ENCODE peak calls at places on chromosomes 13 and 19, in ten cellular contexts. One of them, this sample, is unnamed.

GRCh38 chr19:54203151-54203611 is 2.5 kb downstream of the RPS9 start:
- DNase-seq in T-helper 2 cell: no peak
- DNase-seq in C1 segment of cervical spinal cord: no peak
- DNase-seq in stimulated activated CD8-positive, alpha-beta memory T cell treated with anti-CD3 and anti-CD28 coated beads, Interleukin-7, amount 100 ng/mL, for 48 hours: no peak
- DNase-seq in mucosa of gallbladder: peak; percentile 53
- DNase-seq in EL: no peak
- DNase-seq in tibial nerve: no peak
- DNase-seq in colonic mucosa: peak; percentile 61
- DNase-seq in activated T-cell treated with anti-CD3 and anti-CD28 coated beads, Interleukin-2, amount 50 U/mL, for 48 hours: no peak
- DNase-seq in iPS DF 19.7: no peak
- DNase-seq in this sample: no peak

GRCh38 chr19:38843175-38843758 is 6.5 kb downstream of the HNRNPL start:
- DNase-seq in C1 segment of cervical spinal cord: no peak
- DNase-seq in iPS DF 19.7: no peak
- DNase-seq in colonic mucosa: no peak
- DNase-seq in mucosa of gallbladder: no peak
- DNase-seq in tibial nerve: no peak
- DNase-seq in activated T-cell treated with anti-CD3 and anti-CD28 coated beads, Interleukin-2, amount 50 U/mL, for 48 hours: no peak
- DNase-seq in EL: no peak
- DNase-seq in stimulated activated CD8-positive, alpha-beta memory T cell treated with anti-CD3 and anti-CD28 coated beads, Interleukin-7, amount 100 ng/mL, for 48 hours: no peak
- DNase-seq in T-helper 2 cell: no peak
- DNase-seq in this sample: no peak

GRCh38 chr19:51546107-51546649 is 14.7 kb upstream of the SIGLEC6 start:
- DNase-seq in activated T-cell treated with anti-CD3 and anti-CD28 coated beads, Interleukin-2, amount 50 U/mL, for 48 hours: no peak
- DNase-seq in mucosa of gallbladder: no peak
- DNase-seq in stimulated activated CD8-positive, alpha-beta memory T cell treated with anti-CD3 and anti-CD28 coated beads, Interleukin-7, amount 100 ng/mL, for 48 hours: no peak
- DNase-seq in C1 segment of cervical spinal cord: no peak
- DNase-seq in EL: no peak
- DNase-seq in tibial nerve: no peak
- DNase-seq in iPS DF 19.7: no peak
- DNase-seq in T-helper 2 cell: no peak
- DNase-seq in colonic mucosa: no peak
- DNase-seq in this sample: no peak

GRCh38 chr19:6073858-6074708 is 36.2 kb downstream of the RFX2 start:
- DNase-seq in tibial nerve: no peak
- DNase-seq in iPS DF 19.7: no peak
- DNase-seq in activated T-cell treated with anti-CD3 and anti-CD28 coated beads, Interleukin-2, amount 50 U/mL, for 48 hours: peak; percentile 4
- DNase-seq in EL: no peak
- DNase-seq in mucosa of gallbladder: no peak
- DNase-seq in stimulated activated CD8-positive, alpha-beta memory T cell treated with anti-CD3 and anti-CD28 coated beads, Interleukin-7, amount 100 ng/mL, for 48 hours: no peak
- DNase-seq in colonic mucosa: peak; percentile 17
- DNase-seq in T-helper 2 cell: no peak
- DNase-seq in C1 segment of cervical spinal cord: no peak
- DNase-seq in this sample: no peak

GRCh38 chr19:47623921-47624391 is 15.0 kb downstream of the BICRA start:
- DNase-seq in colonic mucosa: no peak
- DNase-seq in activated T-cell treated with anti-CD3 and anti-CD28 coated beads, Interleukin-2, amount 50 U/mL, for 48 hours: no peak
- DNase-seq in T-helper 2 cell: no peak
- DNase-seq in iPS DF 19.7: no peak
- DNase-seq in EL: no peak
- DNase-seq in tibial nerve: no peak
- DNase-seq in C1 segment of cervical spinal cord: no peak
- DNase-seq in mucosa of gallbladder: no peak
- DNase-seq in stimulated activated CD8-positive, alpha-beta memory T cell treated with anti-CD3 and anti-CD28 coated beads, Interleukin-7, amount 100 ng/mL, for 48 hours: no peak
- DNase-seq in this sample: no peak

GRCh38 chr19:11480927-11481776 is at the start of gene ELAVL3:
- DNase-seq in T-helper 2 cell: no peak
- DNase-seq in C1 segment of cervical spinal cord: peak; percentile 12
- DNase-seq in iPS DF 19.7: no peak
- DNase-seq in stimulated activated CD8-positive, alpha-beta memory T cell treated with anti-CD3 and anti-CD28 coated beads, Interleukin-7, amount 100 ng/mL, for 48 hours: no peak
- DNase-seq in colonic mucosa: no peak
- DNase-seq in mucosa of gallbladder: no peak
- DNase-seq in tibial nerve: no peak
- DNase-seq in activated T-cell treated with anti-CD3 and anti-CD28 coated beads, Interleukin-2, amount 50 U/mL, for 48 hours: peak; percentile 35
- DNase-seq in EL: no peak
- DNase-seq in this sample: peak; percentile 42

GRCh38 chr19:14941189-14941588 is at the start of gene OR7C2:
- DNase-seq in iPS DF 19.7: no peak
- DNase-seq in T-helper 2 cell: no peak
- DNase-seq in mucosa of gallbladder: no peak
- DNase-seq in C1 segment of cervical spinal cord: no peak
- DNase-seq in colonic mucosa: no peak
- DNase-seq in tibial nerve: no peak
- DNase-seq in EL: no peak
- DNase-seq in activated T-cell treated with anti-CD3 and anti-CD28 coated beads, Interleukin-2, amount 50 U/mL, for 48 hours: no peak
- DNase-seq in stimulated activated CD8-positive, alpha-beta memory T cell treated with anti-CD3 and anti-CD28 coated beads, Interleukin-7, amount 100 ng/mL, for 48 hours: no peak
- DNase-seq in this sample: no peak

GRCh38 chr19:19342086-19343015 is 21.7 kb downstream of the MAU2 start:
- DNase-seq in C1 segment of cervical spinal cord: no peak
- DNase-seq in stimulated activated CD8-positive, alpha-beta memory T cell treated with anti-CD3 and anti-CD28 coated beads, Interleukin-7, amount 100 ng/mL, for 48 hours: no peak
- DNase-seq in tibial nerve: no peak
- DNase-seq in activated T-cell treated with anti-CD3 and anti-CD28 coated beads, Interleukin-2, amount 50 U/mL, for 48 hours: no peak
- DNase-seq in iPS DF 19.7: no peak
- DNase-seq in EL: peak; percentile 46
- DNase-seq in mucosa of gallbladder: peak; percentile 51
- DNase-seq in T-helper 2 cell: no peak
- DNase-seq in colonic mucosa: peak; percentile 68
- DNase-seq in this sample: peak; percentile 72

GRCh38 chr13:33016414-33017409 is at the start of gene KL:
- DNase-seq in EL: peak; percentile 13
- DNase-seq in T-helper 2 cell: peak; percentile 51
- DNase-seq in activated T-cell treated with anti-CD3 and anti-CD28 coated beads, Interleukin-2, amount 50 U/mL, for 48 hours: peak; percentile 45
- DNase-seq in C1 segment of cervical spinal cord: no peak
- DNase-seq in tibial nerve: peak; percentile 22
- DNase-seq in iPS DF 19.7: no peak
- DNase-seq in colonic mucosa: peak; percentile 23
- DNase-seq in mucosa of gallbladder: no peak
- DNase-seq in stimulated activated CD8-positive, alpha-beta memory T cell treated with anti-CD3 and anti-CD28 coated beads, Interleukin-7, amount 100 ng/mL, for 48 hours: no peak
- DNase-seq in this sample: peak; percentile 63

GRCh38 chr19:6693056-6693471 is 23.1 kb upstream of the TNFSF14 start:
- DNase-seq in EL: no peak
- DNase-seq in T-helper 2 cell: no peak
- DNase-seq in iPS DF 19.7: no peak
- DNase-seq in tibial nerve: no peak
- DNase-seq in C1 segment of cervical spinal cord: no peak
- DNase-seq in activated T-cell treated with anti-CD3 and anti-CD28 coated beads, Interleukin-2, amount 50 U/mL, for 48 hours: no peak
- DNase-seq in mucosa of gallbladder: no peak
- DNase-seq in colonic mucosa: no peak
- DNase-seq in stimulated activated CD8-positive, alpha-beta memory T cell treated with anti-CD3 and anti-CD28 coated beads, Interleukin-7, amount 100 ng/mL, for 48 hours: no peak
- DNase-seq in this sample: no peak

GRCh38 chr13:29513981-29514719 is 81.3 kb downstream of the SLC7A1 start:
- DNase-seq in stimulated activated CD8-positive, alpha-beta memory T cell treated with anti-CD3 and anti-CD28 coated beads, Interleukin-7, amount 100 ng/mL, for 48 hours: no peak
- DNase-seq in activated T-cell treated with anti-CD3 and anti-CD28 coated beads, Interleukin-2, amount 50 U/mL, for 48 hours: no peak
- DNase-seq in tibial nerve: no peak
- DNase-seq in mucosa of gallbladder: no peak
- DNase-seq in iPS DF 19.7: no peak
- DNase-seq in colonic mucosa: no peak
- DNase-seq in EL: no peak
- DNase-seq in C1 segment of cervical spinal cord: no peak
- DNase-seq in T-helper 2 cell: no peak
- DNase-seq in this sample: no peak

GRCh38 chr19:35202722-35203674 is 25.5 kb downstream of the FAM187B start:
- DNase-seq in C1 segment of cervical spinal cord: no peak
- DNase-seq in colonic mucosa: no peak
- DNase-seq in activated T-cell treated with anti-CD3 and anti-CD28 coated beads, Interleukin-2, amount 50 U/mL, for 48 hours: no peak
- DNase-seq in T-helper 2 cell: no peak
- DNase-seq in iPS DF 19.7: peak; percentile 98
- DNase-seq in tibial nerve: no peak
- DNase-seq in mucosa of gallbladder: no peak
- DNase-seq in stimulated activated CD8-positive, alpha-beta memory T cell treated with anti-CD3 and anti-CD28 coated beads, Interleukin-7, amount 100 ng/mL, for 48 hours: no peak
- DNase-seq in EL: no peak
- DNase-seq in this sample: no peak

GRCh38 chr13:38361551-38362262 is 12.1 kb downstream of the UFM1 start:
- DNase-seq in C1 segment of cervical spinal cord: no peak
- DNase-seq in T-helper 2 cell: no peak
- DNase-seq in mucosa of gallbladder: no peak
- DNase-seq in colonic mucosa: no peak
- DNase-seq in tibial nerve: no peak
- DNase-seq in activated T-cell treated with anti-CD3 and anti-CD28 coated beads, Interleukin-2, amount 50 U/mL, for 48 hours: no peak
- DNase-seq in EL: no peak
- DNase-seq in stimulated activated CD8-positive, alpha-beta memory T cell treated with anti-CD3 and anti-CD28 coated beads, Interleukin-7, amount 100 ng/mL, for 48 hours: no peak
- DNase-seq in iPS DF 19.7: no peak
- DNase-seq in this sample: no peak

GRCh38 chr19:1632462-1633268 is 19.8 kb downstream of the TCF3 start:
- DNase-seq in mucosa of gallbladder: no peak
- DNase-seq in tibial nerve: no peak
- DNase-seq in iPS DF 19.7: no peak
- DNase-seq in stimulated activated CD8-positive, alpha-beta memory T cell treated with anti-CD3 and anti-CD28 coated beads, Interleukin-7, amount 100 ng/mL, for 48 hours: no peak
- DNase-seq in C1 segment of cervical spinal cord: no peak
- DNase-seq in EL: no peak
- DNase-seq in colonic mucosa: peak; percentile 88
- DNase-seq in activated T-cell treated with anti-CD3 and anti-CD28 coated beads, Interleukin-2, amount 50 U/mL, for 48 hours: no peak
- DNase-seq in T-helper 2 cell: no peak
- DNase-seq in this sample: no peak

GRCh38 chr13:30224732-30225131 is 82.6 kb downstream of the KATNAL1 start:
- DNase-seq in colonic mucosa: no peak
- DNase-seq in mucosa of gallbladder: no peak
- DNase-seq in activated T-cell treated with anti-CD3 and anti-CD28 coated beads, Interleukin-2, amount 50 U/mL, for 48 hours: no peak
- DNase-seq in iPS DF 19.7: no peak
- DNase-seq in stimulated activated CD8-positive, alpha-beta memory T cell treated with anti-CD3 and anti-CD28 coated beads, Interleukin-7, amount 100 ng/mL, for 48 hours: no peak
- DNase-seq in tibial nerve: no peak
- DNase-seq in T-helper 2 cell: no peak
- DNase-seq in C1 segment of cervical spinal cord: no peak
- DNase-seq in EL: peak; percentile 54
- DNase-seq in this sample: no peak

GRCh38 chr19:1847684-1848398 is 442 bp downstream of the REXO1 start:
- DNase-seq in stimulated activated CD8-positive, alpha-beta memory T cell treated with anti-CD3 and anti-CD28 coated beads, Interleukin-7, amount 100 ng/mL, for 48 hours: no peak
- DNase-seq in T-helper 2 cell: peak; percentile 30
- DNase-seq in mucosa of gallbladder: no peak
- DNase-seq in C1 segment of cervical spinal cord: no peak
- DNase-seq in EL: peak; percentile 54
- DNase-seq in iPS DF 19.7: no peak
- DNase-seq in tibial nerve: no peak
- DNase-seq in colonic mucosa: peak; percentile 63
- DNase-seq in activated T-cell treated with anti-CD3 and anti-CD28 coated beads, Interleukin-2, amount 50 U/mL, for 48 hours: peak; percentile 60
- DNase-seq in this sample: no peak

GRCh38 chr19:19059837-19060611 is 3.8 kb upstream of the SLC25A42 start:
- DNase-seq in C1 segment of cervical spinal cord: no peak
- DNase-seq in mucosa of gallbladder: no peak
- DNase-seq in colonic mucosa: no peak
- DNase-seq in tibial nerve: no peak
- DNase-seq in EL: no peak
- DNase-seq in iPS DF 19.7: no peak
- DNase-seq in T-helper 2 cell: no peak
- DNase-seq in stimulated activated CD8-positive, alpha-beta memory T cell treated with anti-CD3 and anti-CD28 coated beads, Interleukin-7, amount 100 ng/mL, for 48 hours: no peak
- DNase-seq in activated T-cell treated with anti-CD3 and anti-CD28 coated beads, Interleukin-2, amount 50 U/mL, for 48 hours: no peak
- DNase-seq in this sample: no peak

GRCh38 chr19:43700368-43701015 is 15.4 kb upstream of the IRGC start:
- DNase-seq in tibial nerve: peak; percentile 23
- DNase-seq in T-helper 2 cell: no peak
- DNase-seq in mucosa of gallbladder: peak; percentile 60
- DNase-seq in activated T-cell treated with anti-CD3 and anti-CD28 coated beads, Interleukin-2, amount 50 U/mL, for 48 hours: peak; percentile 44
- DNase-seq in iPS DF 19.7: no peak
- DNase-seq in EL: peak; percentile 85
- DNase-seq in stimulated activated CD8-positive, alpha-beta memory T cell treated with anti-CD3 and anti-CD28 coated beads, Interleukin-7, amount 100 ng/mL, for 48 hours: no peak
- DNase-seq in colonic mucosa: peak; percentile 57
- DNase-seq in C1 segment of cervical spinal cord: no peak
- DNase-seq in this sample: no peak

GRCh38 chr19:4749870-4750269 is 26.2 kb upstream of the DPP9 start:
- DNase-seq in iPS DF 19.7: no peak
- DNase-seq in EL: no peak
- DNase-seq in tibial nerve: no peak
- DNase-seq in mucosa of gallbladder: no peak
- DNase-seq in T-helper 2 cell: no peak
- DNase-seq in C1 segment of cervical spinal cord: no peak
- DNase-seq in colonic mucosa: no peak
- DNase-seq in activated T-cell treated with anti-CD3 and anti-CD28 coated beads, Interleukin-2, amount 50 U/mL, for 48 hours: no peak
- DNase-seq in stimulated activated CD8-positive, alpha-beta memory T cell treated with anti-CD3 and anti-CD28 coated beads, Interleukin-7, amount 100 ng/mL, for 48 hours: no peak
- DNase-seq in this sample: no peak

GRCh38 chr19:40697007-40697406 is 6.6 kb upstream of the NUMBL start:
- DNase-seq in EL: no peak
- DNase-seq in C1 segment of cervical spinal cord: no peak
- DNase-seq in tibial nerve: no peak
- DNase-seq in colonic mucosa: no peak
- DNase-seq in T-helper 2 cell: no peak
- DNase-seq in iPS DF 19.7: no peak
- DNase-seq in stimulated activated CD8-positive, alpha-beta memory T cell treated with anti-CD3 and anti-CD28 coated beads, Interleukin-7, amount 100 ng/mL, for 48 hours: no peak
- DNase-seq in activated T-cell treated with anti-CD3 and anti-CD28 coated beads, Interleukin-2, amount 50 U/mL, for 48 hours: no peak
- DNase-seq in mucosa of gallbladder: no peak
- DNase-seq in this sample: no peak

GRCh38 chr19:10120538-10121198 is 969 bp upstream of the EIF3G start:
- DNase-seq in activated T-cell treated with anti-CD3 and anti-CD28 coated beads, Interleukin-2, amount 50 U/mL, for 48 hours: no peak
- DNase-seq in C1 segment of cervical spinal cord: no peak
- DNase-seq in EL: peak; percentile 85
- DNase-seq in tibial nerve: no peak
- DNase-seq in colonic mucosa: no peak
- DNase-seq in iPS DF 19.7: no peak
- DNase-seq in stimulated activated CD8-positive, alpha-beta memory T cell treated with anti-CD3 and anti-CD28 coated beads, Interleukin-7, amount 100 ng/mL, for 48 hours: no peak
- DNase-seq in T-helper 2 cell: no peak
- DNase-seq in mucosa of gallbladder: no peak
- DNase-seq in this sample: no peak

GRCh38 chr19:11657307-11657706 is 60.0 kb downstream of the ZNF627 start:
- DNase-seq in C1 segment of cervical spinal cord: no peak
- DNase-seq in iPS DF 19.7: no peak
- DNase-seq in tibial nerve: no peak
- DNase-seq in mucosa of gallbladder: no peak
- DNase-seq in EL: no peak
- DNase-seq in stimulated activated CD8-positive, alpha-beta memory T cell treated with anti-CD3 and anti-CD28 coated beads, Interleukin-7, amount 100 ng/mL, for 48 hours: no peak
- DNase-seq in T-helper 2 cell: no peak
- DNase-seq in activated T-cell treated with anti-CD3 and anti-CD28 coated beads, Interleukin-2, amount 50 U/mL, for 48 hours: no peak
- DNase-seq in colonic mucosa: peak; percentile 58
- DNase-seq in this sample: no peak

GRCh38 chr19:1715540-1715939 is 37.8 kb upstream of the ONECUT3 start:
- DNase-seq in tibial nerve: no peak
- DNase-seq in colonic mucosa: no peak
- DNase-seq in EL: no peak
- DNase-seq in T-helper 2 cell: no peak
- DNase-seq in iPS DF 19.7: no peak
- DNase-seq in stimulated activated CD8-positive, alpha-beta memory T cell treated with anti-CD3 and anti-CD28 coated beads, Interleukin-7, amount 100 ng/mL, for 48 hours: no peak
- DNase-seq in mucosa of gallbladder: no peak
- DNase-seq in activated T-cell treated with anti-CD3 and anti-CD28 coated beads, Interleukin-2, amount 50 U/mL, for 48 hours: no peak
- DNase-seq in C1 segment of cervical spinal cord: no peak
- DNase-seq in this sample: no peak

GRCh38 chr19:49923055-49924003 is 5.7 kb upstream of the ATF5 start:
- DNase-seq in mucosa of gallbladder: no peak
- DNase-seq in iPS DF 19.7: no peak
- DNase-seq in stimulated activated CD8-positive, alpha-beta memory T cell treated with anti-CD3 and anti-CD28 coated beads, Interleukin-7, amount 100 ng/mL, for 48 hours: no peak
- DNase-seq in T-helper 2 cell: no peak
- DNase-seq in C1 segment of cervical spinal cord: no peak
- DNase-seq in colonic mucosa: no peak
- DNase-seq in EL: no peak
- DNase-seq in activated T-cell treated with anti-CD3 and anti-CD28 coated beads, Interleukin-2, amount 50 U/mL, for 48 hours: no peak
- DNase-seq in tibial nerve: no peak
- DNase-seq in this sample: no peak

GRCh38 chr19:11125994-11126685 is 29.4 kb downstream of the SPC24 start:
- DNase-seq in C1 segment of cervical spinal cord: no peak
- DNase-seq in tibial nerve: peak; percentile 82
- DNase-seq in stimulated activated CD8-positive, alpha-beta memory T cell treated with anti-CD3 and anti-CD28 coated beads, Interleukin-7, amount 100 ng/mL, for 48 hours: peak; percentile 22
- DNase-seq in EL: peak; percentile 70
- DNase-seq in colonic mucosa: peak; percentile 79
- DNase-seq in T-helper 2 cell: peak; percentile 67
- DNase-seq in iPS DF 19.7: no peak
- DNase-seq in activated T-cell treated with anti-CD3 and anti-CD28 coated beads, Interleukin-2, amount 50 U/mL, for 48 hours: peak; percentile 85
- DNase-seq in mucosa of gallbladder: peak; percentile 83
- DNase-seq in this sample: peak; percentile 80

GRCh38 chr13:30466358-30466714 is 600 bp upstream of the HMGB1 start:
- DNase-seq in EL: peak; percentile 58
- DNase-seq in stimulated activated CD8-positive, alpha-beta memory T cell treated with anti-CD3 and anti-CD28 coated beads, Interleukin-7, amount 100 ng/mL, for 48 hours: no peak
- DNase-seq in iPS DF 19.7: no peak
- DNase-seq in mucosa of gallbladder: no peak
- DNase-seq in C1 segment of cervical spinal cord: no peak
- DNase-seq in tibial nerve: no peak
- DNase-seq in colonic mucosa: no peak
- DNase-seq in T-helper 2 cell: peak; percentile 65
- DNase-seq in activated T-cell treated with anti-CD3 and anti-CD28 coated beads, Interleukin-2, amount 50 U/mL, for 48 hours: no peak
- DNase-seq in this sample: peak; percentile 37

GRCh38 chr13:108919036-108919907 is 289.9 kb downstream of the MYO16 start:
- DNase-seq in T-helper 2 cell: no peak
- DNase-seq in activated T-cell treated with anti-CD3 and anti-CD28 coated beads, Interleukin-2, amount 50 U/mL, for 48 hours: no peak
- DNase-seq in mucosa of gallbladder: peak; percentile 53
- DNase-seq in iPS DF 19.7: no peak
- DNase-seq in stimulated activated CD8-positive, alpha-beta memory T cell treated with anti-CD3 and anti-CD28 coated beads, Interleukin-7, amount 100 ng/mL, for 48 hours: no peak
- DNase-seq in C1 segment of cervical spinal cord: no peak
- DNase-seq in colonic mucosa: peak; percentile 29
- DNase-seq in EL: peak; percentile 22
- DNase-seq in tibial nerve: no peak
- DNase-seq in this sample: no peak

GRCh38 chr13:80704369-80704768 is 363.4 kb upstream of the SPRY2 start:
- DNase-seq in mucosa of gallbladder: no peak
- DNase-seq in iPS DF 19.7: no peak
- DNase-seq in tibial nerve: no peak
- DNase-seq in activated T-cell treated with anti-CD3 and anti-CD28 coated beads, Interleukin-2, amount 50 U/mL, for 48 hours: no peak
- DNase-seq in colonic mucosa: no peak
- DNase-seq in stimulated activated CD8-positive, alpha-beta memory T cell treated with anti-CD3 and anti-CD28 coated beads, Interleukin-7, amount 100 ng/mL, for 48 hours: no peak
- DNase-seq in C1 segment of cervical spinal cord: no peak
- DNase-seq in T-helper 2 cell: no peak
- DNase-seq in EL: no peak
- DNase-seq in this sample: no peak

This sample was measured in GM13976.